ENCODE peak calls at places on chromosomes 12 and 14, in five cellular contexts. G is cardiac fibroblast, D is NCI-H510A, W is pancreas, U is LHCN-M2. E is an unnamed sample.

GRCh38 chr12:132380646-132381045 is 51.3 kb upstream of the GALNT9 start:
- DNase-seq in G (no peak), D (no peak), W (no peak), U (peak; percentile 75), E (no peak)

GRCh38 chr14:54182419-54183040 is 214.3 kb upstream of the CDKN3 start:
- DNase-seq in G (no peak), D (no peak), W (no peak), U (peak; percentile 84), E (no peak)

GRCh38 chr14:91299483-91300115 is 55.1 kb upstream of the GPR68 start:
- DNase-seq in G (no peak), D (peak; percentile 75), W (no peak), U (no peak), E (no peak)

GRCh38 chr14:67579636-67580035 is 20.4 kb downstream of the PIGH start:
- DNase-seq in G (no peak), D (no peak), W (no peak), U (no peak), E (no peak)

GRCh38 chr12:18461738-18462137 is 200.4 kb downstream of the PIK3C2G start:
- DNase-seq in G (peak; percentile 58), D (no peak), W (no peak), U (no peak), E (no peak)

GRCh38 chr14:21978184-21978998 is 304.8 kb upstream of the OR4E1 start:
- DNase-seq in G (peak; percentile 21), D (no peak), W (no peak), U (peak; percentile 8), E (no peak)

GRCh38 chr14:74179775-74180354 is 59.4 kb upstream of the VSX2 start:
- DNase-seq in G (no peak), D (peak; percentile 9), W (no peak), U (no peak), E (no peak)

GRCh38 chr14:37202812-37203211 is 5.1 kb downstream of the MIPOL1 start:
- DNase-seq in G (no peak), D (no peak), W (no peak), U (no peak), E (no peak)

GRCh38 chr14:33914676-33915516 is 36.0 kb downstream of the EGLN3 start:
- DNase-seq in G (peak; percentile 82), D (no peak), W (no peak), U (peak; percentile 43), E (no peak)

GRCh38 chr12:92094751-92095161 is 50.9 kb downstream of the BTG1 start:
- DNase-seq in G (no peak), D (no peak), W (no peak), U (peak; percentile 36), E (peak; percentile 60)

E was measured in right lobe of liver.